ENCODE peak calls at places on chromosomes 12 and 14, in six cellular contexts. F is NCI-H524; C is GM04504; D is fibroblast of mammary gland; A is ACHN; S is activated CD8-positive, alpha-beta memory T cell treated with anti-CD3 and anti-CD28 coated beads, Interleukin-2, amount 50 U/mL, for 4 hours. M is an unnamed sample.

GRCh38 chr12:9047105-9047504 is 57.8 kb downstream of the KLRG1 start:
- DNase-seq in S (no peak), D (no peak), F (no peak), C (no peak), A (no peak), M (no peak)

GRCh38 chr14:22448035-22448904 is 140.8 kb downstream of the DAD1 start:
- DNase-seq in S (no peak), F (no peak), D (no peak), A (no peak), C (no peak), M (no peak)

GRCh38 chr14:102516531-102517411 is 7.2 kb upstream of the ANKRD9 start:
- DNase-seq in A (peak), D (no peak), S (peak), C (peak), F (peak), M (peak)

GRCh38 chr12:53052419-53053222 is 2.8 kb downstream of the TNS2 start:
- DNase-seq in C (peak), D (peak), F (no peak), A (peak), S (no peak), M (peak)

GRCh38 chr14:74144789-74145188 is 60.0 kb downstream of the LIN52 start:
- DNase-seq in C (no peak), D (no peak), S (no peak), F (no peak), A (no peak), M (no peak)

GRCh38 chr14:53900499-53900898 is 56.1 kb downstream of the BMP4 start:
- DNase-seq in D (peak), A (no peak), C (no peak), S (no peak), F (no peak), M (no peak)

GRCh38 chr14:56334458-56334857 is 216.2 kb downstream of the PELI2 start:
- DNase-seq in S (no peak), F (no peak), A (no peak), C (no peak), D (peak), M (no peak)

GRCh38 chr14:51715742-51716141 is 64.0 kb downstream of the FRMD6 start:
- DNase-seq in S (no peak), A (no peak), C (no peak), D (no peak), F (no peak), M (no peak)

GRCh38 chr14:80100681-80101080 is 110.6 kb downstream of the DIO2 start:
- DNase-seq in C (no peak), D (no peak), F (no peak), A (no peak), S (no peak), M (no peak)

GRCh38 chr14:28770574-28770973 is 4.0 kb downstream of the FOXG1 start:
- DNase-seq in F (peak), S (no peak), A (no peak), C (no peak), D (no peak), M (no peak)

GRCh38 chr14:70018713-70019201 is 139.5 kb downstream of the SMOC1 start:
- DNase-seq in S (no peak), A (no peak), C (no peak), F (no peak), D (peak), M (no peak)

GRCh38 chr14:73700325-73700724 is 13.9 kb downstream of the PNMA1 start:
- DNase-seq in C (no peak), A (peak), F (no peak), S (no peak), D (no peak), M (no peak)

GRCh38 chr12:16833376-16833775 is 227.4 kb upstream of the LMO3 start:
- DNase-seq in A (no peak), D (no peak), S (no peak), F (no peak), C (no peak), M (no peak)

GRCh38 chr12:106058256-106059182 is 80.2 kb downstream of the NUAK1 start:
- DNase-seq in C (peak), F (no peak), A (no peak), D (peak), S (no peak), M (no peak)

GRCh38 chr14:70822706-70823185 is 13.4 kb upstream of the MAP3K9 start:
- DNase-seq in S (peak), F (no peak), D (peak), C (no peak), A (peak), M (peak)

M was measured in hepatic stellate cell.